ENCODE peak calls at places on chromosomes 11 and 22, in five cellular contexts. K is endothelial cell of umbilical vein, A is A549, L is GM12878, Y is H1. Q is an unnamed sample.
A peak's percentile ranks its signal among the peaks of the same experiment; 100 is the strongest.

GRCh38 chr11:116233581-116233980 is 539.2 kb downstream of the BUD13 start:
- DNase-seq in A (no peak), Y (no peak), K (no peak), L (no peak), Q (no peak)

GRCh38 chr22:47398921-47399790 is 636.7 kb downstream of the TBC1D22A start:
- DNase-seq in Y (no peak), K (no peak), A (no peak), L (no peak), Q (no peak)

GRCh38 chr11:86804871-86805415 is 4.6 kb downstream of the PRSS23 start:
- DNase-seq in K (no peak), Y (no peak), L (no peak), A (no peak), Q (no peak)

GRCh38 chr22:39185601-39186012 is 33.1 kb upstream of the CBX7 start:
- DNase-seq in Y (no peak), L (no peak), K (no peak), A (no peak), Q (peak; percentile 91)

GRCh38 chr11:123145661-123146060 is 49.4 kb downstream of the CLMP start:
- DNase-seq in Y (no peak), K (no peak), L (no peak), A (peak; percentile 37), Q (no peak)

GRCh38 chr11:64933213-64933934 is 2.3 kb downstream of the GPHA2 start:
- DNase-seq in K (no peak), A (no peak), L (no peak), Y (no peak), Q (no peak)

GRCh38 chr22:41925783-41926460 is 684 bp downstream of the TNFRSF13C start:
- DNase-seq in K (peak; percentile 49), L (no peak), Y (peak; percentile 95), A (peak; percentile 48), Q (no peak)

GRCh38 chr22:45478108-45478771 is 24.4 kb upstream of the FBLN1 start:
- DNase-seq in A (peak; percentile 84), Y (no peak), L (no peak), K (no peak), Q (no peak)

DNA sequence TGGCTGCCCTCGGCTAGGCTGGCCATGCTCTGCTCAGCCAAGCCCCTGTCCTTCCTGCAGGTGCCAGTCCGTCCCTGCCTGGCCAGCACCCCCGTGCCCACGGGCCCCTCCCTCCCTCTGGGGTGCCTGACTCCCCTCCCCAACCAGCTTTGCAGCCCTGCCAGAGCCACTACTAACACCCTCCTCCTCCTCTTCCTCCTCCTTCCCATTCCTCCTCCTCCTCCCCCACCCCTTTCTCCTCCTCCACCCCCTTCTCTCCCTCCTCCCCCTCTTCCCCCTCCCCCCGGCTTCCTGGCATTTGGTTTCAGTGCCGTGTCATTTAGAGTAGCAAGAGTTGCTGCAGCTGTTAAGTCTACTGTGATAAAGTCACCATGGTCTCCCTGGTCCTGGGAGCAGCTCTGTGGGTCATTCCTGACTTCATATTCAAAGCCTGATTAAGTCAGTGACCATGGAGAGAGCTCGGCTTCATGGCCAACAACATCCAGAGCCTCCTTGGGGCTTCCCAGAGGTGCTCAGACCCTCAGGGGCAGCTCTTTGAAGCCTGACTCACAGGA is 78.5 kb downstream of the PIWIL3 start:
- DNase-seq in A (no peak), L (no peak), Y (peak; percentile 70), K (no peak), Q (no peak)
- TF ChIP-seq POLR2A in A (no peak), L (no peak), Y (no peak), K (no peak), Q (no peak)

GRCh38 chr11:102773388-102773787 is 7.0 kb downstream of the MMP10 start:
- DNase-seq in L (no peak), Y (no peak), K (no peak), A (no peak), Q (no peak)
- H3K4me3 ChIP-seq in L (no peak overlapping the region), Y (no peak overlapping the region), K (no peak overlapping the region), A (no peak overlapping the region), Q (no peak overlapping the region)

GRCh38 chr11:20874358-20874757 is 205.0 kb downstream of the NELL1 start:
- DNase-seq in K (no peak), L (no peak), Y (no peak), A (no peak), Q (no peak)

GRCh38 chr11:20876738-20877137 is 207.4 kb downstream of the NELL1 start:
- DNase-seq in L (no peak), A (no peak), Y (no peak), K (no peak), Q (no peak)

DNA sequence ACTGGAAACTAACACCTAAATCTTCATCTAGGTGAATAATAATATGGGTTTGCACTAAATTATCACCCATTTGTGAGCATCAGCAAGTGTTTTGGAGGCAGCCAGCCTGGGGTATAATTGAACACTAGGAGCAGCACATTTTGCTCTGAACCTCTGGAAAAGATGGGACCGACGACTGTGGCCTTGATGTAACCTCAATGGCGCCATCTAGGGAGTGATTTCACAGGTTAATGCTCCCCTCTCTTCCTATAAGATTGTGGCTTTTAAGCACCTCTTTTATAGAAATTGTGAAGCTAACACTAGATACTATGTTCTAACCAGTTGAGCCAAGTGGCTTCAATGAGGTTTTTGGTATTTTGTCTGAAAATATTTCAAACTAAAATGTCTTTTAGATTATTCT is 203.7 kb downstream of the NELL1 start:
- DNase-seq in A (peak; percentile 67), L (no peak), Y (peak; percentile 66), K (no peak), Q (no peak)
- TF ChIP-seq CTCF in A (peak; percentile 28), L (peak; percentile 39), Y (peak; percentile 52), K (no peak), Q (no peak)

GRCh38 chr11:12376259-12376971 is 956 bp upstream of the PARVA start:
- DNase-seq in Y (no peak), A (no peak), L (no peak), K (no peak), Q (peak; percentile 88)
- TF ChIP-seq POLR2A in Y (no peak), A (no peak), L (no peak), K (no peak), Q (no peak)

GRCh38 chr11:117795726-117796455 is 1.1 kb downstream of the DSCAML1 start:
- DNase-seq in K (no peak), L (no peak), Y (peak; percentile 67), A (no peak), Q (no peak)
- H3K4me3 ChIP-seq in K (no peak overlapping the region), L (no peak overlapping the region), Y (peak overlapping the region; percentile 23), A (peak overlapping the region; percentile 49), Q (no peak overlapping the region)

DNA sequence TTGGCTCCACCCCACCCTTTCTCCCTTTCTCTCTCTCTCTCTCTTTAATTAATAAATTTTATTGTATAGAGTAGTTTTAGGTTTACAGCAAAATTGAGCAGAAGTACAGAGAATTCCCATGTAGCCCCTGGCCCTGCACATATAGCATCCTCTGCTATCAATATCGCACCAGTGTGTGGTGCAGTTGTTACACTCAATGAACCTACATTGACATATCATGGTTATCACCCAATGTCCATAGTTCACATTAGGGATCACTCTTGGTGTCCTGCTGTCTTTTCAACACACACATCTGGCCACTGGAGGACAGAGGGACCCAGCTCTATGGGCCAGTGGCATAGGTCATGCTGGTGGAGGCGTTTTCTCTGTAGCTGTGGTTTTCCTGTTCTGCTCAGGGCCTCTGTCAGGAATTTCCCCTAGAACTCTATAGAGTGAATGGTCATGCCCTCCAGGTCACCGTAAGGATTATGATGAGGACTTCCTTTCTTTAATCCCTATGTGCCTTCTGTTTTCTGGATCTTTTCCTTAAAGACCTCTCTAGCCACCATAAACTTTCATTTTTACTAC is 98.2 kb upstream of the NAV2 start:
- DNase-seq in A (no peak), K (peak; percentile 32), Y (no peak), L (no peak), Q (no peak)
- TF ChIP-seq CTCF in A (no peak), K (no peak), Y (no peak), L (no peak), Q (no peak)

GRCh38 chr11:2375341-2375853 is 1.7 kb upstream of the CD81 start:
- DNase-seq in Y (no peak), K (no peak), L (no peak), A (no peak), Q (no peak)

GRCh38 chr11:2375964-2376551 is 1.1 kb upstream of the CD81 start:
- DNase-seq in Y (no peak), A (no peak), L (no peak), K (no peak), Q (no peak)

GRCh38 chr11:2377511-2378443 is 667 bp downstream of the CD81 start:
- DNase-seq in A (peak; percentile 37), K (peak; percentile 58), Y (peak; percentile 73), L (no peak), Q (peak; percentile 95)

GRCh38 chr11:2378527-2379210 is 1.6 kb downstream of the CD81 start:
- DNase-seq in L (no peak), K (peak; percentile 34), A (no peak), Y (no peak), Q (peak; percentile 60)

DNA sequence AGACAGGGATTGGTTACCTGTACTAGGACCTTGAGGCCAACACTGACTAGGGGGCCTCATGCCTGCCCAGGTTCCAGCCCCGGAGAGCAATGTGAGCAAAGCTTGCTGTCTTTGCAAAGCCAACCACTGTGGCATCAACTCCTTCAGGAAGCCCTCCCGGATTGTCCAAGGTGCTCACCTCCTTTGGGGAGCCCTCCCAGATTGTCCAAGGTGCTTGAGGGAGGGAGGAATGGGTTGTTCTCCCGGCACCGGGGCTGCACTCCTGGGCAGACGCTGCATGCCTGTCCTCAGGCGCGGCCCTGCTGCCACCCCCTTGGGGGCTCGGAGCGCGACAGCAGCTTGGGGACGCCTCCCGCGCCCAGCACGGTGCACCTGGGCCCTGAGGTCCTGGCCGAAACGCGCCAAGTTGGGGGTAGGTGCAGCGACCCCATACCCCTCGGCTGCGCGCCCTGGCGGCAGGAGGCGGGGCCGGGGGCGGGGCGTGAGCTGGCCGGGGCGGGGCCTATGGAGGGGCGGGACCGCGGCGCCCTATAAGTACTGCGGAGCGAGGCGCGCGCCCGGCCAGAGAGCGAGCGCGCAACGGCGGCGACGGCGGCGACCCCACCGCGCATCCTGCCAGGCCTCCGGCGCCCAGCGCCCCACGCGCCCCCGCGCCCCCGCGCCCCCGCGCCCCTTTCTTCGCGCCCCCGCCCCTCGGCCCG is at the start of gene CD81:
- DNase-seq in A (peak; percentile 41), L (no peak), Y (peak; percentile 82), K (no peak), Q (peak; percentile 32)
- TF ChIP-seq POLR2A in A (peak; percentile 89), L (peak; percentile 89), Y (no peak), K (peak; percentile 74), Q (peak; percentile 37)

GRCh38 chr11:126991596-126991995 is 9.0 kb downstream of the KIRREL3 start:
- DNase-seq in L (no peak), A (peak; percentile 51), Y (no peak), K (no peak), Q (no peak)

GRCh38 chr11:126992065-126992803 is 8.3 kb downstream of the KIRREL3 start:
- DNase-seq in A (peak; percentile 86), K (no peak), L (no peak), Y (no peak), Q (no peak)

GRCh38 chr11:126990716-126991480 is 9.7 kb downstream of the KIRREL3 start:
- DNase-seq in L (no peak), K (no peak), A (no peak), Y (no peak), Q (no peak)

GRCh38 chr11:126993599-126993998 is 7.0 kb downstream of the KIRREL3 start:
- DNase-seq in Y (no peak), A (peak; percentile 35), L (no peak), K (no peak), Q (no peak)

GRCh38 chr11:126992804-126993111 is 7.8 kb downstream of the KIRREL3 start:
- DNase-seq in L (no peak), A (peak; percentile 29), K (no peak), Y (no peak), Q (no peak)
- H3K4me3 ChIP-seq in L (no peak overlapping the region), A (peak overlapping the region; percentile 28), K (no peak overlapping the region), Y (no peak overlapping the region), Q (no peak overlapping the region)

Q was measured in lower leg skin.